ENCODE peak calls at places on chromosomes 1 and 21, in nine cellular contexts. U is thoracic aorta; L is esophagus squamous epithelium; A is lower lobe of right lung; J is naive thymus-derived CD4-positive, alpha-beta T cell; F is stomach; N is RWPE2; C is aorta; P is tibial nerve. X is an unnamed sample. For H3K9me3 and H3K4me1, the result is how much of the 10 kb centered on the place peaks cover.

GRCh38 chr1:161382214-161383019 is 14.7 kb upstream of the CFAP126 start:
- DNase-seq in U (no peak), L (no peak), A (no peak), J (peak), F (no peak), N (no peak), C (no peak), P (peak), X (no peak)

GRCh38 chr1:187840557-187840956 is 1011.8 kb downstream of the PLA2G4A start:
- DNase-seq in U (no peak), L (no peak), A (no peak), J (no peak), F (no peak), N (no peak), C (no peak), P (no peak), X (no peak)

GRCh38 chr1:33005812-33006465 is 30.7 kb downstream of the AK2 start:
- DNase-seq in U (no peak), L (no peak), A (no peak), J (no peak), F (peak), N (no peak), C (no peak), P (no peak), X (no peak)

GRCh38 chr1:46221749-46222148 is 18.6 kb downstream of the LURAP1 start:
- DNase-seq in U (no peak), L (no peak), A (no peak), J (no peak), F (no peak), N (no peak), C (no peak), P (no peak), X (no peak)

GRCh38 chr1:246142320-246142893 is 364.7 kb downstream of the SMYD3 start:
- DNase-seq in U (no peak), L (no peak), A (no peak), J (no peak), F (no peak), N (no peak), C (no peak), P (no peak), X (no peak)

GRCh38 chr1:151862604-151863003 is 9.1 kb upstream of the THEM5 start:
- DNase-seq in U (no peak), L (no peak), A (no peak), J (no peak), F (no peak), N (no peak), C (no peak), P (no peak), X (no peak)

GRCh38 chr21:26849428-26850115 is 4.4 kb upstream of the ADAMTS1 start:
- DNase-seq in U (no peak), L (no peak), A (no peak), J (peak), F (no peak), N (no peak), C (no peak), P (peak), X (no peak)

GRCh38 chr1:99282536-99282935 is 18.2 kb downstream of the PLPPR4 start:
- DNase-seq in U (no peak), L (no peak), A (no peak), J (no peak), F (no peak), N (no peak), C (no peak), P (no peak), X (no peak)

GRCh38 chr1:84387480-84388163 is 10.7 kb upstream of the DNASE2B start:
- DNase-seq in U (no peak), L (no peak), A (no peak), J (no peak), F (no peak), N (no peak), C (no peak), P (no peak), X (no peak)

GRCh38 chr1:207520946-207521345 is 25.0 kb downstream of the CR1 start:
- DNase-seq in U (no peak), L (no peak), A (no peak), J (no peak), F (no peak), N (no peak), C (no peak), P (no peak), X (no peak)

GRCh38 chr1:2344121-2344681 is 47.2 kb downstream of the MORN1 start:
- DNase-seq in U (no peak), L (no peak), A (peak), J (no peak), F (no peak), N (peak), C (peak), P (no peak), X (no peak)

GRCh38 chr1:151537112-151537511 is 3.0 kb upstream of the TUFT1 start:
- DNase-seq in U (no peak), L (no peak), A (no peak), J (no peak), F (no peak), N (peak), C (peak), P (no peak), X (no peak)

GRCh38 chr1:185438936-185439335 is 121.9 kb upstream of the IVNS1ABP start:
- DNase-seq in U (no peak), L (no peak), A (no peak), J (no peak), F (no peak), N (no peak), C (no peak), P (no peak), X (no peak)

GRCh38 chr21:7953058-7953457 is 2568.3 kb upstream of the TPTE start:
- DNase-seq in U (no peak), L (no peak), A (no peak), J (no peak), F (no peak), N (no peak), C (no peak), P (no peak), X (no peak)
- H3K9me3 ChIP-seq in U (half or more), L (under half), A (half or more), J (under half), F (under half), N (under half), C (under half), P (half or more), X (half or more)

DNA sequence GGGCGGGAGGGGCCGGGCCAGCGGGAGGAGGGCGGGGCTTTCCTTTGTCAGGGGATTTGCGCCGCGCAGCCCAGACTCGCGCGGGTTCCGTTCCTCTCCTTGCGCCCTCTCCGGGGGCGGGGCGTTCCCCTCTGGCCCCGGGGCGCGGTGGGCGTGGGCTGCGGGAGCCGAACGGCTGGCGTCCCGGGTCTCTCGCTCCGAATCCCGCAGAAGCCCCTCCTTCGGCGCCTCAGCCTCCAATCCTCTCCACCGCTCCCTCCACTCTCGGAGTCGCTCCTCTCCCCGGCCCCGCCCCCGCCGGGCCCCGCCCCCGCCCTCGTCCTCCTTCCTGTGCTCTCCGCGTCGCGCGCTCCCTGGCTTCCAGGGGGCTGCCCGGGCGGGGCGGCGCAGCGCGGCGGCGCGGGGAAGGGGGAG is 82.8 kb upstream of the BMP8A start:
- DNase-seq in U (peak), L (peak), A (peak), J (peak), F (peak), N (peak), C (peak), P (peak), X (peak)
- H3K4me1 ChIP-seq in U (half or more), L (half or more), A (half or more), J (under half), F (half or more), N (under half), C (under half), P (under half), X (half or more)

GRCh38 chr1:239388578-239388977 is 2.2 kb downstream of the CHRM3 start:
- DNase-seq in U (no peak), L (no peak), A (no peak), J (no peak), F (no peak), N (no peak), C (no peak), P (no peak), X (no peak)

GRCh38 chr1:239386453-239387303 is at the start of gene CHRM3:
- DNase-seq in U (no peak), L (no peak), A (peak), J (no peak), F (peak), N (no peak), C (peak), P (no peak), X (no peak)

GRCh38 chr1:239387304-239388231 is 1.2 kb downstream of the CHRM3 start:
- DNase-seq in U (no peak), L (no peak), A (peak), J (no peak), F (peak), N (no peak), C (no peak), P (no peak), X (no peak)

GRCh38 chr1:239394107-239394506 is 7.7 kb downstream of the CHRM3 start:
- DNase-seq in U (no peak), L (no peak), A (no peak), J (no peak), F (no peak), N (no peak), C (no peak), P (no peak), X (no peak)

DNA sequence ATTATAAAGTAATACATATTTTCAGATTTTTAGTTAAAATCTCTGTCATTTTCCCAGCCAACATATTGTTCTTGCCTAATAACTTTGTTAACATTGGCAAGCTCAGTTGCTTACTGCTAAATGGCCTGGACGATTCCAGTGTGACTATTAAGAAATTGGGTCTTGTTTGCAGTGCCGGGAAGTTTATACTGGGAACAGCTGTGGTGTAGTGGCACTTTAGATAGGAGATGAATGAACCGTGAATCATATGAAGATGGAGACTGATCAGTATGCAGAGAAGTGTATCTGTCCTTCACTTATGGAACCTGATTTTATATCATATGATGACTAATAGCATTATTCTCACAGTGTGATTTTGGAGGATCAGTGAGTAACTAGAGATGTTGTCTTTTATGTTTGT is 3.3 kb downstream of the CHRM3 start:
- DNase-seq in U (no peak), L (no peak), A (no peak), J (no peak), F (no peak), N (no peak), C (no peak), P (no peak), X (no peak)
- H3K4me3 ChIP-seq in U (no peak), L (no peak), A (no peak), J (no peak), F (no peak), N (no peak), C (no peak), P (no peak), X (no peak)

GRCh38 chr1:40454873-40455272 is 4.6 kb downstream of the ZFP69B start:
- DNase-seq in U (no peak), L (no peak), A (no peak), J (no peak), F (no peak), N (no peak), C (no peak), P (no peak), X (no peak)
- H3K9me3 ChIP-seq in U (under half), L (under half), A (half or more), J (under half), F (half or more), N (under half), C (under half), P (under half), X (under half)

GRCh38 chr1:14781811-14782210 is 183.3 kb downstream of the KAZN start:
- DNase-seq in U (no peak), L (no peak), A (no peak), J (no peak), F (no peak), N (no peak), C (no peak), P (no peak), X (no peak)
- H3K4me1 ChIP-seq in U (under half), L (under half), A (under half), J (under half), F (under half), N (under half), C (under half), P (under half), X (under half)

X was measured in suprapubic skin.